ENCODE peak calls at places on chromosomes 16 and 17, in four cellular contexts. F, J, V and N are unnamed samples.
A peak's percentile ranks its signal among the peaks of the same experiment; 100 is the strongest.

GRCh38 chr16:73002836-73003235 is 45.1 kb downstream of the ZFHX3 start:
- DNase-seq in F (no peak), J (no peak), V (no peak), N (peak; percentile 29)

GRCh38 chr17:64739316-64740058 is 77.4 kb upstream of the SMURF2 start:
- DNase-seq in V (no peak), J (no peak), F (no peak), N (peak; percentile 66)

GRCh38 chr17:65039349-65039988 is 17.1 kb downstream of the GNA13 start:
- DNase-seq in V (no peak), J (no peak), F (peak; percentile 25), N (no peak)

GRCh38 chr16:85655216-85656129 is 33.3 kb downstream of the GINS2 start:
- DNase-seq in J (no peak), F (no peak), V (no peak), N (no peak)

GRCh38 chr16:17901309-17901708 is 430.5 kb upstream of the XYLT1 start:
- DNase-seq in J (no peak), F (no peak), V (no peak), N (no peak)

GRCh38 chr17:39754958-39755549 is 17.3 kb downstream of the GRB7 start:
- DNase-seq in V (no peak), F (no peak), J (no peak), N (no peak)

GRCh38 chr16:27828671-27829070 is 234.8 kb downstream of the GSG1L start:
- DNase-seq in V (no peak), F (no peak), J (no peak), N (no peak)

GRCh38 chr17:37488009-37488604 is 1.6 kb upstream of the DUSP14 start:
- DNase-seq in J (peak; percentile 55), F (no peak), V (no peak), N (peak; percentile 98)

GRCh38 chr16:79165541-79165940 is 435.0 kb downstream of the MAF start:
- DNase-seq in J (no peak), F (no peak), V (no peak), N (no peak)

GRCh38 chr17:9241774-9242496 is 220.6 kb downstream of the NTN1 start:
- DNase-seq in V (no peak), F (no peak), J (no peak), N (no peak)

GRCh38 chr16:86994651-86995171 is 322.5 kb downstream of the C16orf95 start:
- DNase-seq in J (no peak), F (no peak), V (no peak), N (peak; percentile 96)

GRCh38 chr17:15651001-15651582 is 31.6 kb upstream of the FBXW10B start:
- DNase-seq in V (no peak), F (no peak), J (no peak), N (no peak)

GRCh38 chr17:45111838-45112237 is 20.5 kb downstream of the PLCD3 start:
- DNase-seq in V (no peak), J (no peak), F (no peak), N (no peak)

GRCh38 chr17:63405741-63406261 is 40.3 kb downstream of the CYB561 start:
- DNase-seq in V (no peak), J (peak; percentile 71), F (no peak), N (peak; percentile 89)

GRCh38 chr16:15607700-15608396 is 35.1 kb downstream of the MARF1 start:
- DNase-seq in J (no peak), V (no peak), F (no peak), N (peak; percentile 98)

GRCh38 chr16:70252355-70252988 is 732 bp upstream of the EXOSC6 start:
- DNase-seq in V (no peak), J (no peak), F (no peak), N (no peak)

GRCh38 chr17:49987290-49987585 is 7.8 kb downstream of the DLX3 start:
- DNase-seq in J (no peak), F (no peak), V (no peak), N (no peak)

GRCh38 chr16:48271728-48272127 is 24.4 kb upstream of the ABCC11 start:
- DNase-seq in F (no peak), V (no peak), J (no peak), N (peak; percentile 31)

GRCh38 chr16:83355570-83356218 is 452.1 kb upstream of the HSBP1 start:
- DNase-seq in F (no peak), J (no peak), V (no peak), N (no peak)

GRCh38 chr17:63934391-63935112 is 2.4 kb upstream of the CD79B start:
- DNase-seq in J (no peak), V (no peak), F (no peak), N (no peak)

GRCh38 chr16:627458-628239 is 3.1 kb upstream of the WFIKKN1 start:
- DNase-seq in V (peak; percentile 61), J (no peak), F (no peak), N (no peak)

GRCh38 chr17:54992797-54993639 is 24.5 kb downstream of the STXBP4 start:
- DNase-seq in F (no peak), J (peak; percentile 38), V (no peak), N (peak; percentile 54)

GRCh38 chr16:73058221-73058615 is 10.3 kb upstream of the ZFHX3 start:
- DNase-seq in F (no peak), V (peak; percentile 62), J (no peak), N (peak; percentile 43)

GRCh38 chr16:10577305-10578202 is 2.8 kb downstream of the EMP2 start:
- DNase-seq in V (no peak), J (no peak), F (no peak), N (no peak)

GRCh38 chr17:38617074-38617860 is 11.5 kb upstream of the SRCIN1 start:
- DNase-seq in J (peak; percentile 81), V (no peak), F (no peak), N (no peak)

GRCh38 chr16:8590161-8590688 is at the start of gene TMEM114:
- DNase-seq in V (no peak), J (no peak), F (no peak), N (no peak)